ENCODE peak calls at places on chromosomes 1 and 21, in eight cellular contexts. N is heart right ventricle, B is gastrocnemius medialis, J is mammary epithelial cell, A is osteoblast, W is cardiac muscle cell, Z is right cardiac atrium, H is aorta. K is an unnamed sample.

GRCh38 chr1:213326666-213327317 is 275.8 kb downstream of the RPS6KC1 start:
- DNase-seq in N (peak; percentile 27), B (no peak), J (peak; percentile 48), A (no peak), W (no peak), Z (peak; percentile 70), H (no peak), K (no peak)

GRCh38 chr1:108817016-108817415 is 39.9 kb downstream of the AKNAD1 start:
- DNase-seq in N (no peak), B (no peak), J (peak; percentile 96), A (peak; percentile 79), W (no peak), Z (no peak), H (no peak), K (no peak)

GRCh38 chr1:22794691-22795090 is 84.1 kb downstream of the EPHB2 start:
- DNase-seq in N (no peak), B (no peak), J (no peak), A (no peak), W (no peak), Z (peak; percentile 67), H (no peak), K (peak; percentile 69)

GRCh38 chr1:118047650-118048224 is 118.2 kb downstream of the WDR3 start:
- DNase-seq in N (no peak), B (no peak), J (no peak), A (no peak), W (no peak), Z (no peak), H (no peak), K (no peak)

GRCh38 chr21:45019887-45020537 is 54.4 kb upstream of the ADARB1 start:
- DNase-seq in N (peak; percentile 9), B (no peak), J (no peak), A (peak; percentile 87), W (no peak), Z (peak; percentile 37), H (peak; percentile 75), K (no peak)

GRCh38 chr1:156887324-156887723 is 6.2 kb upstream of the PEAR1 start:
- DNase-seq in N (no peak), B (no peak), J (no peak), A (no peak), W (no peak), Z (peak; percentile 9), H (no peak), K (no peak)

GRCh38 chr1:39898146-39898545 is 3.6 kb downstream of the MYCL start:
- DNase-seq in N (no peak), B (no peak), J (no peak), A (no peak), W (no peak), Z (no peak), H (no peak), K (no peak)

GRCh38 chr1:101253976-101254660 is 17.3 kb downstream of the S1PR1 start:
- DNase-seq in N (no peak), B (no peak), J (peak; percentile 55), A (peak; percentile 11), W (no peak), Z (no peak), H (no peak), K (no peak)

GRCh38 chr1:59116920-59117542 is 179.9 kb upstream of the FGGY start:
- DNase-seq in N (no peak), B (no peak), J (no peak), A (peak; percentile 78), W (no peak), Z (no peak), H (no peak), K (no peak)

GRCh38 chr1:177383715-177384114 is 213.0 kb downstream of the BRINP2 start:
- DNase-seq in N (no peak), B (no peak), J (peak; percentile 33), A (no peak), W (no peak), Z (no peak), H (no peak), K (no peak)

GRCh38 chr1:210394281-210394798 is 65.6 kb downstream of the HHAT start:
- DNase-seq in N (no peak), B (no peak), J (peak; percentile 95), A (no peak), W (no peak), Z (peak; percentile 65), H (no peak), K (peak; percentile 73)

GRCh38 chr1:43446881-43447835 is 6.6 kb downstream of the HYI start:
- DNase-seq in N (no peak), B (no peak), J (no peak), A (no peak), W (no peak), Z (peak; percentile 53), H (no peak), K (no peak)

GRCh38 chr1:82034812-82035211 is 234.1 kb downstream of the ADGRL2 start:
- DNase-seq in N (no peak), B (no peak), J (no peak), A (no peak), W (no peak), Z (no peak), H (no peak), K (no peak)

GRCh38 chr1:7405844-7406500 is 365.1 kb upstream of the VAMP3 start:
- DNase-seq in N (no peak), B (no peak), J (no peak), A (no peak), W (no peak), Z (no peak), H (peak; percentile 46), K (peak; percentile 38)

GRCh38 chr1:63960326-63960725 is 186.5 kb downstream of the ROR1 start:
- DNase-seq in N (no peak), B (peak; percentile 69), J (no peak), A (no peak), W (peak; percentile 14), Z (no peak), H (no peak), K (no peak)

GRCh38 chr1:31583995-31584868 is 7.9 kb downstream of the TINAGL1 start:
- DNase-seq in N (peak; percentile 86), B (peak; percentile 43), J (no peak), A (peak; percentile 96), W (peak; percentile 83), Z (peak; percentile 92), H (peak; percentile 94), K (peak; percentile 81)

GRCh38 chr1:59361766-59362165 is 64.9 kb downstream of the FGGY start:
- DNase-seq in N (peak; percentile 11), B (no peak), J (no peak), A (peak; percentile 26), W (no peak), Z (no peak), H (peak; percentile 68), K (no peak)

GRCh38 chr1:61962631-61963030 is 220.4 kb downstream of the PATJ start:
- DNase-seq in N (no peak), B (no peak), J (no peak), A (no peak), W (no peak), Z (no peak), H (no peak), K (no peak)

GRCh38 chr1:61956012-61956645 is 213.8 kb downstream of the PATJ start:
- DNase-seq in N (no peak), B (no peak), J (no peak), A (no peak), W (no peak), Z (no peak), H (no peak), K (no peak)

GRCh38 chr1:61955261-61955660 is 213.0 kb downstream of the PATJ start:
- DNase-seq in N (no peak), B (no peak), J (no peak), A (no peak), W (no peak), Z (no peak), H (no peak), K (no peak)

GRCh38 chr1:61956774-61957173 is 214.5 kb downstream of the PATJ start:
- DNase-seq in N (no peak), B (no peak), J (no peak), A (no peak), W (no peak), Z (no peak), H (no peak), K (no peak)

GRCh38 chr1:61960999-61961398 is 218.7 kb downstream of the PATJ start:
- DNase-seq in N (no peak), B (no peak), J (no peak), A (no peak), W (no peak), Z (no peak), H (no peak), K (no peak)
- H3K4me1 ChIP-seq in N (no peaks in the 10 kb centered on the region), B (peaks cover 4% of the 10 kb centered on the region), J (no peaks in the 10 kb centered on the region), A (no peaks in the 10 kb centered on the region), W (no peaks in the 10 kb centered on the region), Z (no peaks in the 10 kb centered on the region), H (no peaks in the 10 kb centered on the region), K (no peaks in the 10 kb centered on the region)

GRCh38 chr1:158819461-158820443 is 11.4 kb upstream of the MNDA start:
- DNase-seq in N (no peak), B (no peak), J (no peak), A (no peak), W (no peak), Z (no peak), H (no peak), K (no peak)
- H3K27ac ChIP-seq in N (no peak overlapping the region), B (no peak overlapping the region), J (no peak overlapping the region), A (no peak overlapping the region), W (no peak overlapping the region), Z (no peak overlapping the region), H (no peak overlapping the region), K (no peak overlapping the region)

GRCh38 chr1:11501906-11502485 is 23.0 kb downstream of the DISP3 start:
- DNase-seq in N (no peak), B (no peak), J (no peak), A (peak; percentile 60), W (no peak), Z (no peak), H (no peak), K (no peak)

GRCh38 chr1:11507309-11507708 is 28.4 kb downstream of the DISP3 start:
- DNase-seq in N (no peak), B (no peak), J (no peak), A (no peak), W (no peak), Z (no peak), H (no peak), K (no peak)

GRCh38 chr1:11504599-11504998 is 25.6 kb downstream of the DISP3 start:
- DNase-seq in N (no peak), B (no peak), J (no peak), A (no peak), W (no peak), Z (no peak), H (no peak), K (no peak)

GRCh38 chr1:11502516-11502915 is 23.6 kb downstream of the DISP3 start:
- DNase-seq in N (no peak), B (no peak), J (no peak), A (peak; percentile 43), W (no peak), Z (no peak), H (no peak), K (no peak)

GRCh38 chr1:11505591-11506538 is 26.9 kb downstream of the DISP3 start:
- DNase-seq in N (no peak), B (no peak), J (no peak), A (no peak), W (no peak), Z (no peak), H (no peak), K (no peak)
- H3K9me3 ChIP-seq in N (peaks cover 3% of the 10 kb centered on the region), B (no peaks in the 10 kb centered on the region), J (peaks cover 33% of the 10 kb centered on the region), A (peaks cover 11% of the 10 kb centered on the region), W (no peaks in the 10 kb centered on the region), Z (peaks cover 3% of the 10 kb centered on the region), H (peaks cover 17% of the 10 kb centered on the region), K (peaks cover 37% of the 10 kb centered on the region)

GRCh38 chr21:28459193-28459592 is 533.5 kb downstream of the LTN1 start:
- DNase-seq in N (no peak), B (no peak), J (no peak), A (no peak), W (no peak), Z (no peak), H (no peak), K (no peak)

GRCh38 chr21:28464988-28465387 is 527.7 kb downstream of the LTN1 start:
- DNase-seq in N (no peak), B (no peak), J (no peak), A (no peak), W (no peak), Z (no peak), H (no peak), K (no peak)

GRCh38 chr21:28464095-28464494 is 528.6 kb downstream of the LTN1 start:
- DNase-seq in N (no peak), B (no peak), J (no peak), A (no peak), W (no peak), Z (no peak), H (no peak), K (no peak)
- H3K4me1 ChIP-seq in N (no peaks in the 10 kb centered on the region), B (no peaks in the 10 kb centered on the region), J (no peaks in the 10 kb centered on the region), A (no peaks in the 10 kb centered on the region), W (no peaks in the 10 kb centered on the region), Z (no peaks in the 10 kb centered on the region), H (no peaks in the 10 kb centered on the region), K (no peaks in the 10 kb centered on the region)

K was measured in right atrium auricular region.